ENCODE peak calls at places on chromosome 5, in four cellular contexts. T is MM.1S, H is neural progenitor cell, U is sigmoid colon. P is an unnamed sample. For H3K9me3, the result is how much of the 10 kb centered on the place peaks cover.

GRCh38 chr5:130836729-130837660 is 328.1 kb downstream of the HINT1 start:
- DNase-seq in T (peak), H (no peak), U (no peak), P (no peak)

GRCh38 chr5:36495638-36496010 is 110.8 kb upstream of the SLC1A3 start:
- DNase-seq in T (no peak), U (no peak), H (no peak), P (no peak)

GRCh38 chr5:174091006-174091578 is 45.6 kb downstream of the NSG2 start:
- DNase-seq in U (no peak), H (peak), T (no peak), P (no peak)

GRCh38 chr5:155727512-155728145 is 599.3 kb upstream of the SGCD start:
- DNase-seq in U (no peak), H (peak), T (no peak), P (peak)

GRCh38 chr5:14676320-14676719 is 11.8 kb downstream of the OTULIN start:
- DNase-seq in U (no peak), T (no peak), H (no peak), P (no peak)

GRCh38 chr5:155254399-155254798 is 240.8 kb downstream of the KIF4B start:
- DNase-seq in H (no peak), U (no peak), T (no peak), P (no peak)

GRCh38 chr5:141180313-141180712 is 1.9 kb upstream of the PCDHB16 start:
- DNase-seq in H (no peak), U (no peak), T (no peak), P (no peak)

GRCh38 chr5:15834596-15835245 is 334.7 kb downstream of the FBXL7 start:
- DNase-seq in T (peak), H (no peak), U (no peak), P (no peak)

GRCh38 chr5:71601222-71602026 is 14.3 kb downstream of the MCCC2 start:
- DNase-seq in T (peak), H (peak), U (no peak), P (no peak)

GRCh38 chr5:149217802-149218153 is 53.9 kb upstream of the AFAP1L1 start:
- DNase-seq in H (no peak), T (no peak), U (no peak), P (no peak)

GRCh38 chr5:134561871-134562296 is 36.4 kb downstream of the JADE2 start:
- DNase-seq in H (peak), T (no peak), U (no peak), P (no peak)

GRCh38 chr5:29230526-29231050 is 1962.9 kb upstream of the CDH6 start:
- DNase-seq in U (no peak), T (no peak), H (peak), P (no peak)

GRCh38 chr5:31235381-31235780 is 41.9 kb downstream of the CDH6 start:
- DNase-seq in H (no peak), T (no peak), U (no peak), P (no peak)

GRCh38 chr5:131774652-131775367 is 22.0 kb downstream of the FNIP1 start:
- DNase-seq in U (no peak), H (no peak), T (no peak), P (no peak)

GRCh38 chr5:10857333-10857723 is 96.3 kb upstream of the DAP start:
- DNase-seq in U (no peak), T (no peak), H (peak), P (no peak)

GRCh38 chr5:80711938-80712337 is 57.2 kb upstream of the DHFR start:
- DNase-seq in U (no peak), H (peak), T (no peak), P (no peak)

GRCh38 chr5:151815051-151815450 is 43.3 kb downstream of the G3BP1 start:
- DNase-seq in T (no peak), H (no peak), U (no peak), P (no peak)

GRCh38 chr5:5941486-5941885 is 436.9 kb downstream of the MED10 start:
- DNase-seq in H (no peak), U (no peak), T (no peak), P (no peak)

GRCh38 chr5:143183989-143184388 is 219.5 kb downstream of the NR3C1 start:
- DNase-seq in T (no peak), H (no peak), U (no peak), P (no peak)

GRCh38 chr5:181241393-181241975 is 2.2 kb downstream of the RACK1 start:
- DNase-seq in H (no peak), T (peak), U (peak), P (no peak)

GRCh38 chr5:10892911-10893215 is 131.8 kb upstream of the DAP start:
- DNase-seq in T (no peak), H (no peak), U (no peak), P (no peak)

GRCh38 chr5:135185461-135186075 is 151.5 kb upstream of the PITX1 start:
- DNase-seq in T (no peak), H (no peak), U (no peak), P (no peak)

GRCh38 chr5:157431544-157432200 is 28.3 kb upstream of the NIPAL4 start:
- DNase-seq in H (peak), T (peak), U (no peak), P (no peak)

GRCh38 chr5:135242021-135242480 is 157.0 kb downstream of the MACROH2A1 start:
- DNase-seq in U (peak), T (no peak), H (no peak), P (peak)

GRCh38 chr5:59893436-59894227 is at the start of gene PDE4D:
- DNase-seq in U (peak), H (peak), T (peak), P (peak)

GRCh38 chr5:111158105-111158744 is 66.0 kb upstream of the CAMK4 start:
- DNase-seq in U (peak), T (peak), H (peak), P (no peak)

GRCh38 chr5:78907255-78907886 is 77.7 kb downstream of the ARSB start:
- DNase-seq in U (peak), H (no peak), T (no peak), P (no peak)

GRCh38 chr5:35438288-35438687 is 179.4 kb upstream of the SPEF2 start:
- DNase-seq in U (no peak), H (no peak), T (no peak), P (no peak)

GRCh38 chr5:37740331-37741066 is 99.3 kb downstream of the GDNF start:
- DNase-seq in U (no peak), H (no peak), T (no peak), P (no peak)

GRCh38 chr5:6439588-6440550 is 8.8 kb upstream of the UBE2QL1 start:
- DNase-seq in U (no peak), T (peak), H (no peak), P (no peak)

GRCh38 chr5:110002652-110003051 is 312.9 kb downstream of the MAN2A1 start:
- DNase-seq in H (no peak), T (no peak), U (peak), P (no peak)

GRCh38 chr5:138726848-138727247 is 26.4 kb upstream of the CTNNA1 start:
- DNase-seq in H (no peak), U (no peak), T (peak), P (no peak)

GRCh38 chr5:157998021-157998504 is 139.1 kb upstream of the CLINT1 start:
- DNase-seq in T (no peak), H (no peak), U (no peak), P (no peak)

GRCh38 chr5:129135633-129136032 is 41.1 kb downstream of the ISOC1 start:
- DNase-seq in T (peak), H (peak), U (no peak), P (no peak)

GRCh38 chr5:138177936-138178515 is 404 bp downstream of the BRD8 start:
- DNase-seq in U (no peak), H (peak), T (peak), P (no peak)

GRCh38 chr5:123460296-123460729 is 37.1 kb upstream of the CEP120 start:
- DNase-seq in T (no peak), U (no peak), H (no peak), P (no peak)

GRCh38 chr5:25027016-25027415 is 382.2 kb upstream of the CDH10 start:
- DNase-seq in H (no peak), U (no peak), T (no peak), P (no peak)

GRCh38 chr5:145283101-145283500 is 552.0 kb downstream of the PRELID2 start:
- DNase-seq in U (no peak), H (no peak), T (no peak), P (no peak)

GRCh38 chr5:2376486-2376885 is 375.0 kb downstream of the IRX2 start:
- DNase-seq in H (no peak), U (no peak), T (no peak), P (no peak)

GRCh38 chr5:2375291-2375690 is 376.2 kb downstream of the IRX2 start:
- DNase-seq in H (no peak), T (no peak), U (no peak), P (no peak)

GRCh38 chr5:2378976-2379375 is 372.5 kb downstream of the IRX2 start:
- DNase-seq in U (no peak), H (no peak), T (no peak), P (no peak)

GRCh38 chr5:2375796-2376195 is 375.7 kb downstream of the IRX2 start:
- DNase-seq in U (no peak), T (no peak), H (no peak), P (no peak)

DNA sequence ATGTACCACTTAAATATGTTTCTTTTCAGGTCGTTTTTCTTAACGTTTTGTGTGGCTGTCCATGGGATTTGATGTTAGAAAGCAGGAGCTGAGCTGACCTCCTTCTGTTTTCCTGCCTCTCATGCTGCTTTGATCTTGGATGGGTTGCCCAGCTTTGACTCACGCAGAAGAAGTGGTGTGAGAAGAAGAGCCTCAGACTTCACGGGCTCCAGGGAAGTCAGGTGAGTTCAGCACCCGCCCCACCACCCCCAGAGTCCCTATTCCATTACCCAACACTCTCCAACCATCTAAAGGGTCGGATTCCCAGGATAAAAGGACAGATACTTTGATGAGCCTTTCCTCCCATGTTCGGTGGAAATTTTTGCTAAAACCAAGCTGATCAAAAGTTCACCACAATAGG is 373.4 kb downstream of the IRX2 start:
- DNase-seq in U (no peak), T (no peak), H (no peak), P (no peak)
- H3K9me3 ChIP-seq in U (under half), T (under half), H (under half), P (under half)

DNA sequence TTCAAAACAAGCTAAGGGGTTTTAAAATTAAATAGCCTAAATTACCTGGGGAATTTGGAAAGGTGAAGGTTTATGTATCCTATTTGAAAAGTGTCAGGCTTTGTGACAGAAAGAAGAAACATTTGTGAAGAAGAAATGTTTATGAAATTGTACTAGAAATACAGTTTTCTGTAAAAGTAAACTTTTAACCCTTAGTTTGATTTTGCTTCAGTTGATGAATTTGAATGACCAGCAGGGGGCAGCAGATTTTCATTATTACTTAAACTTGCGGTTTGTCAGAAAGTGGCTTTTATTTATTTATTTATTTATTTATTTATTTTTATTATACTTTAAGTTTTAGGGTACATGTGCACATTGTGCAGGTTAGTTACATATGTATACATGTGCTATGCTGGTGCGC is 58.1 kb downstream of the NNT start:
- DNase-seq in T (peak), U (no peak), H (peak), P (no peak)
- H3K9me3 ChIP-seq in T (under half), U (under half), H (under half), P (under half)

GRCh38 chr5:67747096-67747495 is 468.5 kb upstream of the PIK3R1 start:
- DNase-seq in U (no peak), H (no peak), T (no peak), P (no peak)
- H3K9me3 ChIP-seq in U (under half), H (under half), T (under half), P (under half)

GRCh38 chr5:55914971-55915370 is 63.8 kb downstream of the IL31RA start:
- DNase-seq in U (no peak), H (no peak), T (no peak), P (no peak)
- H3K9me3 ChIP-seq in U (under half), H (under half), T (under half), P (under half)

GRCh38 chr5:883475-884181 is 9.0 kb downstream of the BRD9 start:
- DNase-seq in T (no peak), U (peak), H (no peak), P (no peak)
- H3K9me3 ChIP-seq in T (under half), U (under half), H (under half), P (under half)

DNA sequence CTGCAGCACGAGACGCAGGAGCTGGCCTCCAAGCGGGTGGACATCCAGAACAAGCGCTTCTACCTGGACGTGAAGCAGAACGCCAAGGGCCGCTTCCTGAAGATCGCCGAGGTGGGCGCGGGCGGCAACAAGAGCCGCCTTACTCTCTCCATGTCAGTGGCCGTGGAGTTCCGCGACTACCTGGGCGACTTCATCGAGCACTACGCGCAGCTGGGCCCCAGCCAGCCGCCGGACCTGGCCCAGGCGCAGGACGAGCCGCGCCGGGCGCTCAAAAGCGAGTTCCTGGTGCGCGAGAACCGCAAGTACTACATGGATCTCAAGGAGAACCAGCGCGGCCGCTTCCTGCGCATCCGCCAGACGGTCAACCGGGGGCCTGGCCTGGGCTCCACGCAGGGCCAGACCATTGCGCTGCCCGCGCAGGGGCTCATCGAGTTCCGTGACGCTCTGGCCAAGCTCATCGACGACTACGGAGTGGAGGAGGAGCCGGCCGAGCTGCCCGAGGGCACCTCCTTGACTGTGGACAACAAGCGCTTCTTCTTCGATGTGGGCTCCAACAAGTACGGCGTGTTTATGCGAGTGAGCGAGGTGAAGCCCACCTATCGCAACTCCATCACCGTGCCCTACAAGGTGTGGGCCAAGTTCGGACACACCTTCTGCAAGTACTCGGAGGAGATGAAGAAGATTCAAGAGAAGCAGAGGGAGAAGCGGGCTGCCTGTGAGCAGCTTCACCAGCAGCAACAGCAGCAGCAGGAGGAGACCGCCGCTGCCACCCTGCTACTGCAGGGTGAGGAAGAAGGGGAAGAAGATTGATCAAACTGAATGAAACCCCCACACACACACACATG is 654 bp downstream of the PURA start:
- DNase-seq in U (peak), H (peak), T (peak), P (peak)
- H3K9me3 ChIP-seq in U (under half), H (under half), T (under half), P (under half)

DNA sequence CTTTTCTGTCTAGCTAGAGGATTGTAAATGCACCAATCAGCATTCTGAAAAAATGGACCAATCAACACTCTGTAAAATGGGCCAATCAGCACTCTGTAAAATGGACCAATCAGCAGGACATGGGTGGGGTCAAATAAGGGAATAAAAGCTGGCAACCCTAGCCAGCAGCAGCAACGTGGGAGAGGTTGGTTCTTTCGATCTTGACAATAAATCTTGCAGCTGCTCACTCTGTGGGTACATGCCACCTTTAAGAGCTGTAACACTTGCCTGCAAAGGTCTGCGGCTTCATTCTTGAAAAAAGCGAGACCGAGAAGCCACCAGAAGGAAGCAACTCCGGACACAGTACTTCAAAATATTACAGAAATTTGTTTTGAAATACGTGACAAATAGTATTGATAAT is 424.6 kb upstream of the CDH9 start:
- DNase-seq in T (no peak), H (no peak), U (no peak), P (no peak)
- H3K9me3 ChIP-seq in T (under half), H (under half), U (under half), P (under half)

DNA sequence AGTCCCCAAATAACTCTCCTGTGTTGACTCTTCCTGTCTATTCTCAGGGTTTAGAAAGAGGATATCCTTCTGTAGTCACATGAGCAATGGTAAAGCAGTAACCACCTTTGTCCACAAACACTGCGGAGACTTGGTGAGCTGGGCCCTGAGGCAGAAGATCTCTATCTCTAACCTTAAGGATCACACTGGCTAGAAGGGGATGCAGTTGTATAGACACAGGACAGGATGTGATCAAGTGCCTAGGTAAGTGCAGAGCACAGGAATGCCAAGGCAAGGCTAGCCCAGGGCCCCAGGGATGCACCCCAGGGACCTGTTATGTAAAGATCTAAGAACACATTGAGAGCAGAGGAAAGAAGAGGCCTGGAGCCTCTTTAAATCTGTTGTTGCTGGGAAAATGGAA is 610.5 kb downstream of the IRX1 start:
- DNase-seq in U (no peak), T (peak), H (no peak), P (no peak)
- H3K9me3 ChIP-seq in U (under half), T (under half), H (under half), P (under half)

P was measured in upper lobe of right lung.